ENCODE peak calls at places on chromosomes 4 and X, in seven cellular contexts. J is upper lobe of left lung; L is SW 1271; H is H4; N is activated CD4-positive, alpha-beta T cell treated with anti-CD3 and anti-CD28 coated beads, Interleukin-2, amount 10 ng/mL, durations not matched to agents 7 days and 5 days; W is fibroblast of mammary gland; O is activated T-cell treated with anti-CD3 and anti-CD28 coated beads for 1 hour. R is an unnamed sample.

GRCh38 chr4:91729851-91730250 is 573.9 kb upstream of the GRID2 start:
- DNase-seq in J (no peak), L (no peak), H (no peak), N (no peak), W (no peak), O (no peak), R (no peak)

GRCh38 chr4:25792843-25793242 is 69.9 kb downstream of the SEL1L3 start:
- DNase-seq in J (no peak), L (no peak), H (no peak), N (no peak), W (no peak), O (no peak), R (no peak)

GRCh38 chrX:155767101-155767878 is 113.9 kb upstream of the VAMP7 start:
- DNase-seq in J (peak; percentile 35), L (peak; percentile 32), H (peak; percentile 88), N (peak; percentile 55), W (peak; percentile 77), O (no peak), R (peak; percentile 49)

GRCh38 chr4:82833696-82834313 is 35.2 kb upstream of the SCD5 start:
- DNase-seq in J (no peak), L (no peak), H (peak; percentile 78), N (no peak), W (peak; percentile 86), O (no peak), R (no peak)

GRCh38 chr4:156594619-156595018 is 377.0 kb downstream of the PDGFC start:
- DNase-seq in J (peak; percentile 25), L (no peak), H (no peak), N (no peak), W (no peak), O (no peak), R (no peak)

GRCh38 chr4:54099959-54100606 is at the start of gene GSX2:
- DNase-seq in J (no peak), L (no peak), H (no peak), N (no peak), W (no peak), O (no peak), R (no peak)

GRCh38 chr4:16019666-16020065 is 56.7 kb upstream of the FGFBP2 start:
- DNase-seq in J (no peak), L (no peak), H (no peak), N (no peak), W (no peak), O (no peak), R (no peak)

GRCh38 chrX:123964155-123964554 is 2.6 kb downstream of the STAG2 start:
- DNase-seq in J (no peak), L (no peak), H (no peak), N (no peak), W (peak; percentile 30), O (no peak), R (no peak)

GRCh38 chr4:1497189-1497801 is 91.1 kb upstream of the NKX1-1 start:
- DNase-seq in J (no peak), L (no peak), H (no peak), N (no peak), W (no peak), O (no peak), R (no peak)

GRCh38 chrX:136525738-136526606 is 6.0 kb upstream of the VGLL1 start:
- DNase-seq in J (peak; percentile 36), L (no peak), H (peak; percentile 85), N (no peak), W (peak; percentile 91), O (no peak), R (peak; percentile 10)

GRCh38 chr4:1045595-1046201 is 34.3 kb downstream of the FGFRL1 start:
- DNase-seq in J (no peak), L (no peak), H (no peak), N (no peak), W (no peak), O (no peak), R (no peak)

GRCh38 chrX:96314974-96315373 is 369.7 kb upstream of the DIAPH2 start:
- DNase-seq in J (no peak), L (no peak), H (peak; percentile 66), N (no peak), W (peak; percentile 79), O (no peak), R (no peak)

R was measured in K562.